ENCODE peak calls at places on chromosomes 13 and 19, in ten cellular contexts. T, H, O, X, S, C, Q, R, Z and U are unnamed samples.

GRCh38 chr13:96904232-96904631 is 90.0 kb downstream of the OXGR1 start:
- DNase-seq in R (no peak), H (no peak), X (no peak), Z (no peak), O (peak; percentile 29), C (no peak), Q (no peak), T (no peak), S (no peak), U (no peak)

GRCh38 chr19:54662730-54663129 is at the start of gene LILRB4:
- DNase-seq in C (no peak), S (no peak), Z (no peak), R (no peak), T (no peak), O (no peak), Q (peak; percentile 52), X (peak; percentile 51), H (no peak), U (no peak)

GRCh38 chr13:34410653-34411052 is 531.4 kb upstream of the NBEA start:
- DNase-seq in S (no peak), H (no peak), T (no peak), Q (no peak), Z (no peak), C (no peak), R (no peak), O (no peak), X (no peak), U (peak; percentile 56)

GRCh38 chr13:74316531-74316930 is 182.3 kb upstream of the KLF12 start:
- DNase-seq in Z (no peak), C (no peak), X (no peak), S (no peak), R (no peak), T (no peak), H (peak; percentile 35), Q (no peak), O (no peak), U (peak; percentile 75)

GRCh38 chr13:30738946-30739528 is 3.7 kb downstream of the ALOX5AP start:
- DNase-seq in T (no peak), X (no peak), R (no peak), Q (no peak), Z (no peak), H (no peak), C (no peak), O (no peak), S (no peak), U (no peak)

GRCh38 chr19:4889034-4889825 is 13.5 kb downstream of the ARRDC5 start:
- DNase-seq in Z (no peak), T (peak; percentile 95), H (peak; percentile 95), S (no peak), C (peak; percentile 45), O (no peak), X (no peak), Q (no peak), R (no peak), U (peak; percentile 75)

GRCh38 chr19:11781295-11782057 is 14.7 kb downstream of the ZNF441 start:
- DNase-seq in Q (no peak), S (no peak), R (no peak), H (no peak), X (no peak), T (peak; percentile 40), C (no peak), O (no peak), Z (no peak), U (peak; percentile 23)

GRCh38 chr19:34408421-34408820 is 4.2 kb downstream of the PDCD2L start:
- DNase-seq in O (no peak), S (no peak), Z (no peak), X (no peak), C (no peak), H (no peak), Q (no peak), R (no peak), T (no peak), U (no peak)

GRCh38 chr19:49507803-49508494 is 4.5 kb upstream of the FCGRT start:
- DNase-seq in Z (no peak), H (no peak), O (no peak), C (no peak), T (no peak), S (no peak), Q (no peak), X (no peak), R (no peak), U (no peak)

GRCh38 chr19:4089400-4089908 is 22.8 kb upstream of the ZBTB7A start:
- DNase-seq in X (peak; percentile 48), Z (peak; percentile 87), H (no peak), C (no peak), R (no peak), Q (no peak), O (peak; percentile 36), T (no peak), S (no peak), U (no peak)

GRCh38 chr13:72970956-72971355 is 87.8 kb upstream of the KLF5 start:
- DNase-seq in C (peak; percentile 59), S (no peak), O (no peak), H (peak; percentile 14), Q (no peak), X (no peak), R (no peak), T (peak; percentile 20), Z (no peak), U (peak; percentile 74)

GRCh38 chr13:90950134-90950533 is 397.4 kb upstream of the MIR17HG start:
- DNase-seq in S (no peak), T (no peak), H (no peak), C (no peak), Z (no peak), O (no peak), R (peak; percentile 15), Q (no peak), X (no peak), U (no peak)

GRCh38 chr19:46000497-46001246 is 5.4 kb downstream of the CCDC61 start:
- DNase-seq in H (no peak), T (peak; percentile 22), Q (no peak), R (peak; percentile 73), C (no peak), S (peak; percentile 40), X (no peak), O (peak; percentile 85), Z (peak; percentile 83), U (no peak)

GRCh38 chr19:15235796-15236195 is 3.5 kb upstream of the EPHX3 start:
- DNase-seq in O (no peak), Q (no peak), C (no peak), R (no peak), T (no peak), H (no peak), Z (no peak), S (no peak), X (no peak), U (no peak)
- H3K36me3 ChIP-seq in O (peaks cover 10% of the 10 kb centered on the region), Q (peaks cover 52% of the 10 kb centered on the region), C (peaks cover 48% of the 10 kb centered on the region), R (no peaks in the 10 kb centered on the region), T (peaks cover 19% of the 10 kb centered on the region), H (peaks cover 5% of the 10 kb centered on the region), Z (peaks cover 54% of the 10 kb centered on the region), S (peaks cover 65% of the 10 kb centered on the region), X (peaks cover 29% of the 10 kb centered on the region), U (peaks cover 17% of the 10 kb centered on the region)

GRCh38 chr19:15244106-15244803 is 12.0 kb upstream of the EPHX3 start:
- DNase-seq in Z (no peak), O (no peak), C (no peak), H (no peak), S (no peak), X (no peak), R (no peak), T (no peak), Q (no peak), U (no peak)

GRCh38 chr19:15244808-15245207 is 12.6 kb upstream of the EPHX3 start:
- DNase-seq in Z (no peak), X (no peak), R (no peak), O (no peak), S (no peak), T (no peak), Q (no peak), C (no peak), H (no peak), U (no peak)

GRCh38 chr19:15245370-15246197 is 13.3 kb upstream of the EPHX3 start:
- DNase-seq in O (no peak), H (no peak), C (no peak), S (no peak), T (no peak), Z (no peak), R (no peak), Q (no peak), X (no peak), U (no peak)

GRCh38 chr19:15247107-15248014 is 15.1 kb upstream of the EPHX3 start:
- DNase-seq in T (no peak), H (no peak), O (no peak), C (no peak), Q (no peak), S (no peak), X (no peak), Z (no peak), R (no peak), U (no peak)

DNA sequence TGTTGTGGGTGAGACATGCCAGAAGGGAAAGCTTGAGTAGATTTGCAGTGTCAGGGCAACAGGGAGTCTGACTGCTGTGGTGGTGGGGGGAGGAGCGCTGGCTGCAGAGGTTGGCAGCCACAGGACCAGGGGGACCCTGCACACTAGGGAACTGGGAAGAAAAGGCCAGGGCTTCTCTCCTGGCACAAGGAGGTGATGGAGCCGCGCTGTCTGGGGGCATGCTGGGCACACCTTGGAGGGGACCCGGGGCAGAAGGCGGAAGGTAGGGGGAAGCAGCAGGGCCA is 13.9 kb upstream of the EPHX3 start:
- DNase-seq in X (no peak), C (no peak), Z (no peak), S (no peak), O (no peak), Q (no peak), T (no peak), H (no peak), R (no peak), U (no peak)
- H3K36me3 ChIP-seq in X (peaks cover 8% of the 10 kb centered on the region), C (peaks cover 38% of the 10 kb centered on the region), Z (peaks cover 97% of the 10 kb centered on the region), S (peaks cover 96% of the 10 kb centered on the region), O (peaks cover 6% of the 10 kb centered on the region), Q (peaks cover 14% of the 10 kb centered on the region), T (peaks cover 15% of the 10 kb centered on the region), H (peaks cover 10% of the 10 kb centered on the region), R (no peaks in the 10 kb centered on the region), U (peaks cover 32% of the 10 kb centered on the region)

DNA sequence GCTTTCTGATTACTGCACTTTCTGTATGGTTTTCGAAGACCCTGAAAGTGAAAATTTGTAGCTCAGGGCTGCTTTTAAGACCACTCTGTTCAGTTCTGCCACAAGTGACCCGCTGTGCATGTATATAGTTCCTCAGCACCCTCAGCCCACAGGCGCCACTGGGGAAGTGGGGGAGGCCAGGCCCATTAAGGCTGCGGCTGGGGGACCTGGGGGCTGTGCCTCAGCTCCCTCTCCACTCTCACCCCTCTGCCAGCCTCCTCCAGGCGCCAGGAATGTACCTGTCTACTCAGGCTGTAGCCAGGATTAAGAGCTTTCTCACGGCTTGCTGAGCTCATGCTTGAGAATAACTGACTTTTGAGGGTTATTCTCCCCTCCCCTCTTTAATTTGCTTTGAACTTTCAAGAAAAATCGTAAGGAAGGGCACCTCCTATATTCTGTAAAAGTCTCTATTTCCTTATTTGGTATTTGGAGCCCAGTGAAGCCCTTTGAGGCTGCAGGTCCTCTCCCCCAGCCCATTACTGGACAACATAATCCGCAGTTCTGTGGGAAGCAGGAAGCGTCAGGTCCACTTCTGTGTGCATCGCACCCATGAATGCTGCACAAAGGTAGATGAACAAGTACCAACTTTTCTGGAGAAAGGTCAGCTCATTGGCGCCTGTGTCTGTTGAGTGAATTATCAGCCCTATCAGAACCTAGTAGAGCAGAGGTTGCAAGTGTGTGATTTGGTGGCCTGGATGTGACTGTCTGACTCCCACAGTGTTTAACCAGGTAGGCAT is 29.6 kb downstream of the GJA3 start:
- DNase-seq in H (no peak), R (no peak), O (no peak), T (no peak), Z (no peak), C (no peak), X (no peak), S (no peak), Q (no peak), U (no peak)
- H3K36me3 ChIP-seq in H (no peaks in the 10 kb centered on the region), R (no peaks in the 10 kb centered on the region), O (no peaks in the 10 kb centered on the region), T (no peaks in the 10 kb centered on the region), Z (no peaks in the 10 kb centered on the region), C (no peaks in the 10 kb centered on the region), X (no peaks in the 10 kb centered on the region), S (no peaks in the 10 kb centered on the region), Q (no peaks in the 10 kb centered on the region), U (no peaks in the 10 kb centered on the region)

GRCh38 chr19:43741075-43741840 is 13.5 kb downstream of the SMG9 start:
- DNase-seq in X (peak; percentile 45), R (no peak), O (no peak), Z (no peak), C (no peak), H (no peak), S (no peak), Q (no peak), T (no peak), U (no peak)
- H3K36me3 ChIP-seq in X (peaks cover 24% of the 10 kb centered on the region), R (no peaks in the 10 kb centered on the region), O (peaks cover 6% of the 10 kb centered on the region), Z (peaks cover 99% of the 10 kb centered on the region), C (peaks cover 78% of the 10 kb centered on the region), H (peaks cover 58% of the 10 kb centered on the region), S (peaks cover 94% of the 10 kb centered on the region), Q (peaks cover 69% of the 10 kb centered on the region), T (peaks cover 59% of the 10 kb centered on the region), U (peaks cover 36% of the 10 kb centered on the region)